ENCODE peak calls at places on chromosome 21, in six cellular contexts. A, G, Z, Q, S and H are unnamed samples.

GRCh38 chr21:31142600-31142999 is 104.3 kb upstream of the KRTAP19-8 start:
- DNase-seq in A (no peak), G (no peak), Z (no peak), Q (no peak), S (no peak), H (no peak)

GRCh38 chr21:38688068-38688467 is 117.7 kb upstream of the ETS2 start:
- DNase-seq in A (no peak), G (no peak), Z (no peak), Q (no peak), S (no peak), H (no peak)

GRCh38 chr21:35963920-35964451 is 96.3 kb downstream of the SETD4 start:
- DNase-seq in A (no peak), G (no peak), Z (no peak), Q (no peak), S (no peak), H (no peak)

GRCh38 chr21:28769683-28770082 is 223.0 kb downstream of the LTN1 start:
- DNase-seq in A (no peak), G (no peak), Z (no peak), Q (no peak), S (no peak), H (no peak)

GRCh38 chr21:41802684-41803083 is 35.8 kb upstream of the RIPK4 start:
- DNase-seq in A (no peak), G (no peak), Z (no peak), Q (peak; percentile 67), S (peak; percentile 67), H (peak; percentile 34)

GRCh38 chr21:42381347-42381984 is 14.4 kb downstream of the TMPRSS3 start:
- DNase-seq in A (peak; percentile 90), G (peak; percentile 37), Z (no peak), Q (no peak), S (peak; percentile 30), H (no peak)

GRCh38 chr21:46253610-46254124 is 25.1 kb upstream of the LSS start:
- DNase-seq in A (peak; percentile 24), G (peak; percentile 24), Z (peak; percentile 55), Q (no peak), S (no peak), H (no peak)

GRCh38 chr21:44290327-44291077 is 4.8 kb downstream of the AIRE start:
- DNase-seq in A (no peak), G (no peak), Z (no peak), Q (no peak), S (no peak), H (no peak)

GRCh38 chr21:16040601-16041000 is 310.8 kb downstream of the USP25 start:
- DNase-seq in A (no peak), G (no peak), Z (no peak), Q (no peak), S (peak; percentile 3), H (no peak)

GRCh38 chr21:42983102-42983501 is 8.7 kb downstream of the PKNOX1 start:
- DNase-seq in A (no peak), G (no peak), Z (no peak), Q (no peak), S (no peak), H (no peak)

GRCh38 chr21:32073190-32073589 is 200.4 kb downstream of the HUNK start:
- DNase-seq in A (no peak), G (no peak), Z (no peak), Q (no peak), S (no peak), H (no peak)

GRCh38 chr21:32921632-32922230 is 104.0 kb upstream of the OLIG2 start:
- DNase-seq in A (peak; percentile 16), G (peak; percentile 58), Z (peak; percentile 14), Q (no peak), S (no peak), H (no peak)

GRCh38 chr21:42278750-42279149 is 36.5 kb downstream of the TFF3 start:
- DNase-seq in A (no peak), G (no peak), Z (no peak), Q (no peak), S (no peak), H (no peak)

GRCh38 chr21:44547656-44548331 is 3.5 kb downstream of the KRTAP10-2 start:
- DNase-seq in A (peak; percentile 30), G (peak; percentile 18), Z (no peak), Q (no peak), S (no peak), H (no peak)

GRCh38 chr21:24259241-24259640 is 1348.0 kb downstream of the MRPL39 start:
- DNase-seq in A (no peak), G (no peak), Z (no peak), Q (no peak), S (no peak), H (no peak)

GRCh38 chr21:42836402-42836666 is 43.0 kb downstream of the WDR4 start:
- DNase-seq in A (no peak), G (no peak), Z (no peak), Q (no peak), S (no peak), H (no peak)

GRCh38 chr21:41648591-41649031 is 118.2 kb downstream of the RIPK4 start:
- DNase-seq in A (no peak), G (no peak), Z (no peak), Q (no peak), S (peak; percentile 77), H (peak; percentile 46)

GRCh38 chr21:17429936-17430335 is 82.9 kb upstream of the CXADR start:
- DNase-seq in A (peak; percentile 54), G (no peak), Z (no peak), Q (no peak), S (no peak), H (no peak)

GRCh38 chr21:15058718-15059316 is 6.0 kb downstream of the NRIP1 start:
- DNase-seq in A (peak; percentile 69), G (no peak), Z (no peak), Q (no peak), S (peak; percentile 51), H (no peak)